ENCODE peak calls at places on chromosomes 11 and 22, in four cellular contexts. One of them, this sample, is unnamed.

GRCh38 chr22:38238519-38239051 is 34.2 kb downstream of the TMEM184B start:
- DNase-seq in GM13976: no peak
- DNase-seq in CD8-positive, alpha-beta T cell: no peak
- DNase-seq in astrocyte of the hippocampus: no peak
- DNase-seq in this sample: no peak

GRCh38 chr11:126257764-126258163 is 10.9 kb downstream of the SRPRA start:
- DNase-seq in GM13976: no peak
- DNase-seq in CD8-positive, alpha-beta T cell: no peak
- DNase-seq in astrocyte of the hippocampus: peak
- DNase-seq in this sample: no peak

GRCh38 chr11:130602700-130603584 is 154.5 kb downstream of the ADAMTS15 start:
- DNase-seq in GM13976: no peak
- DNase-seq in CD8-positive, alpha-beta T cell: no peak
- DNase-seq in astrocyte of the hippocampus: no peak
- DNase-seq in this sample: no peak

GRCh38 chr11:18749681-18750319 is 23.8 kb upstream of the IGSF22 start:
- DNase-seq in GM13976: no peak
- DNase-seq in CD8-positive, alpha-beta T cell: no peak
- DNase-seq in astrocyte of the hippocampus: peak
- DNase-seq in this sample: no peak

GRCh38 chr22:44578115-44578457 is 80.1 kb upstream of the RTL6 start:
- DNase-seq in GM13976: no peak
- DNase-seq in CD8-positive, alpha-beta T cell: no peak
- DNase-seq in astrocyte of the hippocampus: no peak
- DNase-seq in this sample: no peak

GRCh38 chr22:40345271-40345670 is 1.0 kb upstream of the ADSL start:
- DNase-seq in GM13976: no peak
- DNase-seq in CD8-positive, alpha-beta T cell: peak
- DNase-seq in astrocyte of the hippocampus: no peak
- DNase-seq in this sample: no peak

GRCh38 chr22:49106136-49106930 is 721.3 kb downstream of the BRD1 start:
- DNase-seq in GM13976: no peak
- DNase-seq in CD8-positive, alpha-beta T cell: no peak
- DNase-seq in astrocyte of the hippocampus: no peak
- DNase-seq in this sample: no peak

GRCh38 chr11:73463359-73463758 is 87.2 kb downstream of the RELT start:
- DNase-seq in GM13976: no peak
- DNase-seq in CD8-positive, alpha-beta T cell: no peak
- DNase-seq in astrocyte of the hippocampus: peak
- DNase-seq in this sample: no peak

GRCh38 chr11:58992489-58992888 is 53.2 kb downstream of the GLYATL1 start:
- DNase-seq in GM13976: no peak
- DNase-seq in CD8-positive, alpha-beta T cell: no peak
- DNase-seq in astrocyte of the hippocampus: no peak
- DNase-seq in this sample: no peak

GRCh38 chr22:42719656-42720262 is 911 bp downstream of the A4GALT start:
- DNase-seq in GM13976: peak
- DNase-seq in CD8-positive, alpha-beta T cell: no peak
- DNase-seq in astrocyte of the hippocampus: no peak
- DNase-seq in this sample: no peak

GRCh38 chr11:29018631-29019030 is 910.4 kb downstream of the METTL15 start:
- DNase-seq in GM13976: no peak
- DNase-seq in CD8-positive, alpha-beta T cell: no peak
- DNase-seq in astrocyte of the hippocampus: peak
- DNase-seq in this sample: no peak

GRCh38 chr11:76644591-76644990 is 26.0 kb downstream of the LRRC32 start:
- DNase-seq in GM13976: no peak
- DNase-seq in CD8-positive, alpha-beta T cell: no peak
- DNase-seq in astrocyte of the hippocampus: no peak
- DNase-seq in this sample: no peak

GRCh38 chr11:129530154-129530895 is 154.7 kb downstream of the BARX2 start:
- DNase-seq in GM13976: no peak
- DNase-seq in CD8-positive, alpha-beta T cell: no peak
- DNase-seq in astrocyte of the hippocampus: no peak
- DNase-seq in this sample: no peak

GRCh38 chr11:69442807-69443137 is 38.7 kb upstream of the LINC01488 start:
- DNase-seq in GM13976: no peak
- DNase-seq in CD8-positive, alpha-beta T cell: no peak
- DNase-seq in astrocyte of the hippocampus: peak
- DNase-seq in this sample: no peak

GRCh38 chr11:126431401-126432064 is 76.0 kb downstream of the ST3GAL4 start:
- DNase-seq in GM13976: no peak
- DNase-seq in CD8-positive, alpha-beta T cell: no peak
- DNase-seq in astrocyte of the hippocampus: peak
- DNase-seq in this sample: no peak

GRCh38 chr11:72553748-72554147 is 119.4 kb upstream of the CLPB start:
- DNase-seq in GM13976: no peak
- DNase-seq in CD8-positive, alpha-beta T cell: no peak
- DNase-seq in astrocyte of the hippocampus: no peak
- DNase-seq in this sample: no peak

GRCh38 chr22:19701420-19702145 is 12.7 kb upstream of the SEPTIN5 start:
- DNase-seq in GM13976: no peak
- DNase-seq in CD8-positive, alpha-beta T cell: no peak
- DNase-seq in astrocyte of the hippocampus: no peak
- DNase-seq in this sample: no peak

GRCh38 chr22:31212783-31213626 is 907 bp downstream of the LIMK2 start:
- DNase-seq in GM13976: no peak
- DNase-seq in CD8-positive, alpha-beta T cell: no peak
- DNase-seq in astrocyte of the hippocampus: no peak
- DNase-seq in this sample: peak

GRCh38 chr11:103609117-103610066 is 427.0 kb upstream of the DDI1 start:
- DNase-seq in GM13976: no peak
- DNase-seq in CD8-positive, alpha-beta T cell: no peak
- DNase-seq in astrocyte of the hippocampus: peak
- DNase-seq in this sample: no peak

GRCh38 chr11:67281552-67282150 is 7.5 kb upstream of the ANKRD13D start:
- DNase-seq in GM13976: no peak
- DNase-seq in CD8-positive, alpha-beta T cell: no peak
- DNase-seq in astrocyte of the hippocampus: no peak
- DNase-seq in this sample: no peak

GRCh38 chr11:99822846-99823565 is 802.3 kb downstream of the CNTN5 start:
- DNase-seq in GM13976: no peak
- DNase-seq in CD8-positive, alpha-beta T cell: no peak
- DNase-seq in astrocyte of the hippocampus: peak
- DNase-seq in this sample: no peak

GRCh38 chr11:128151338-128151737 is 436.0 kb downstream of the ETS1 start:
- DNase-seq in GM13976: no peak
- DNase-seq in CD8-positive, alpha-beta T cell: no peak
- DNase-seq in astrocyte of the hippocampus: no peak
- DNase-seq in this sample: no peak

GRCh38 chr22:45804986-45805325 is 133.3 kb downstream of the ATXN10 start:
- DNase-seq in GM13976: no peak
- DNase-seq in CD8-positive, alpha-beta T cell: no peak
- DNase-seq in astrocyte of the hippocampus: peak
- DNase-seq in this sample: no peak

GRCh38 chr11:64348611-64349387 is 8.8 kb downstream of the CCDC88B start:
- DNase-seq in GM13976: no peak
- DNase-seq in CD8-positive, alpha-beta T cell: no peak
- DNase-seq in astrocyte of the hippocampus: no peak
- DNase-seq in this sample: no peak

GRCh38 chr11:35907648-35908431 is 36.0 kb upstream of the LDLRAD3 start:
- DNase-seq in GM13976: peak
- DNase-seq in CD8-positive, alpha-beta T cell: no peak
- DNase-seq in astrocyte of the hippocampus: peak
- DNase-seq in this sample: no peak

GRCh38 chr11:64319421-64319761 is 1.5 kb downstream of the PRDX5 start:
- DNase-seq in GM13976: no peak
- DNase-seq in CD8-positive, alpha-beta T cell: no peak
- DNase-seq in astrocyte of the hippocampus: no peak
- DNase-seq in this sample: no peak

GRCh38 chr22:21865041-21865440 is 2.4 kb downstream of the MAPK1 start:
- DNase-seq in GM13976: no peak
- DNase-seq in CD8-positive, alpha-beta T cell: no peak
- DNase-seq in astrocyte of the hippocampus: peak
- DNase-seq in this sample: no peak